ENCODE peak calls at places on chromosomes 11 and 22, in ten cellular contexts. G, N, U, A, I, S, X, L, E and J are unnamed samples.

GRCh38 chr11:75955443-75955842 is 140.4 kb downstream of the UVRAG start:
- DNase-seq in I (no peak), L (no peak), N (no peak), E (no peak), S (no peak), X (no peak), A (no peak), G (no peak), U (no peak), J (no peak)

GRCh38 chr11:208177-208916 is 839 bp downstream of the RIC8A start:
- DNase-seq in U (peak; percentile 72), I (no peak), L (peak; percentile 64), E (peak; percentile 28), G (peak; percentile 1), N (peak; percentile 36), S (peak; percentile 94), X (peak; percentile 87), A (no peak), J (peak; percentile 91)

GRCh38 chr11:19625438-19625837 is 87.2 kb upstream of the NAV2 start:
- DNase-seq in N (no peak), I (no peak), L (no peak), A (no peak), U (no peak), E (no peak), S (no peak), G (no peak), X (no peak), J (no peak)

GRCh38 chr22:39232246-39232645 is 12.5 kb downstream of the PDGFB start:
- DNase-seq in X (no peak), N (no peak), S (no peak), L (no peak), A (no peak), G (no peak), U (no peak), I (no peak), E (no peak), J (no peak)

GRCh38 chr11:75365711-75366181 is 14.3 kb upstream of the ARRB1 start:
- DNase-seq in X (no peak), L (no peak), N (no peak), U (no peak), G (no peak), E (no peak), I (peak; percentile 62), A (no peak), S (no peak), J (no peak)

GRCh38 chr11:102802341-102802740 is 4.4 kb upstream of the MMP1 start:
- DNase-seq in I (peak; percentile 72), E (no peak), L (peak; percentile 74), X (no peak), G (no peak), N (no peak), S (no peak), U (no peak), A (no peak), J (no peak)

GRCh38 chr11:58629857-58630256 is 7.4 kb downstream of the CNTF start:
- DNase-seq in L (peak; percentile 34), A (no peak), U (no peak), E (no peak), I (no peak), S (no peak), G (peak; percentile 30), N (peak; percentile 8), X (no peak), J (no peak)

GRCh38 chr11:46948378-46949131 is 12.0 kb downstream of the CSTPP1 start:
- DNase-seq in G (no peak), S (no peak), E (no peak), A (no peak), U (no peak), L (peak; percentile 24), X (no peak), N (no peak), I (peak; percentile 58), J (no peak)

GRCh38 chr11:106178361-106178760 is 100.9 kb downstream of the AASDHPPT start:
- DNase-seq in N (no peak), U (no peak), X (no peak), G (no peak), I (no peak), A (no peak), E (no peak), S (no peak), L (no peak), J (no peak)

GRCh38 chr22:19143212-19143611 is 1.2 kb downstream of the ESS2 start:
- DNase-seq in I (no peak), X (no peak), S (no peak), L (no peak), N (no peak), G (no peak), E (no peak), A (no peak), U (no peak), J (no peak)

GRCh38 chr11:43644626-43645299 is 35.8 kb upstream of the HSD17B12 start:
- DNase-seq in E (no peak), S (no peak), L (no peak), G (no peak), N (no peak), X (no peak), I (no peak), A (no peak), U (no peak), J (no peak)

GRCh38 chr22:19641254-19641982 is 72.9 kb upstream of the SEPTIN5 start:
- DNase-seq in L (no peak), U (no peak), S (no peak), E (no peak), I (no peak), X (no peak), A (no peak), N (no peak), G (no peak), J (no peak)

GRCh38 chr22:42805016-42805997 is 51.8 kb downstream of the ARFGAP3 start:
- DNase-seq in I (no peak), E (no peak), U (no peak), A (no peak), S (peak; percentile 77), L (no peak), X (peak; percentile 79), N (peak; percentile 54), G (peak; percentile 46), J (peak; percentile 82)

GRCh38 chr11:102147632-102148031 is 37.4 kb downstream of the YAP1 start:
- DNase-seq in L (no peak), E (no peak), N (no peak), G (no peak), U (no peak), A (no peak), I (no peak), S (no peak), X (no peak), J (no peak)

GRCh38 chr11:287821-288327 is 1.1 kb upstream of the PGGHG start:
- DNase-seq in N (no peak), S (peak; percentile 55), A (no peak), G (no peak), L (no peak), X (peak; percentile 28), U (no peak), E (no peak), I (no peak), J (no peak)

GRCh38 chr11:62752177-62752785 is 1.7 kb downstream of the ZBTB3 start:
- DNase-seq in X (no peak), E (no peak), N (no peak), L (no peak), S (no peak), A (no peak), I (no peak), U (no peak), G (no peak), J (no peak)

GRCh38 chr11:129536338-129536737 is 160.7 kb downstream of the BARX2 start:
- DNase-seq in N (no peak), U (no peak), I (no peak), E (no peak), S (no peak), L (no peak), X (no peak), G (no peak), A (no peak), J (no peak)

GRCh38 chr11:45043755-45044475 is 93.2 kb upstream of the TP53I11 start:
- DNase-seq in X (no peak), L (no peak), E (no peak), N (no peak), I (no peak), S (no peak), U (no peak), G (no peak), A (no peak), J (no peak)

GRCh38 chr11:128717581-128717980 is 23.7 kb downstream of the FLI1 start:
- DNase-seq in N (no peak), G (no peak), S (no peak), E (no peak), I (no peak), U (no peak), A (no peak), X (no peak), L (no peak), J (no peak)

GRCh38 chr22:30195245-30196140 is 51.1 kb downstream of the LIF start:
- DNase-seq in N (no peak), U (no peak), S (no peak), L (no peak), X (no peak), G (no peak), E (no peak), A (no peak), I (no peak), J (no peak)

GRCh38 chr11:44005956-44006355 is 41.8 kb upstream of the ACCSL start:
- DNase-seq in I (no peak), G (no peak), U (no peak), A (no peak), X (no peak), E (no peak), S (no peak), N (no peak), L (no peak), J (no peak)

GRCh38 chr22:17598318-17598717 is 30.2 kb downstream of the ATP6V1E1 start:
- DNase-seq in N (no peak), U (no peak), L (no peak), I (no peak), E (no peak), S (no peak), A (no peak), G (no peak), X (no peak), J (no peak)

GRCh38 chr11:7278314-7278917 is 26.7 kb downstream of the SYT9 start:
- DNase-seq in X (no peak), I (peak; percentile 12), E (no peak), U (no peak), G (peak; percentile 8), L (no peak), A (no peak), N (no peak), S (no peak), J (no peak)

GRCh38 chr22:37488337-37489135 is 2.4 kb upstream of the MFNG start:
- DNase-seq in A (no peak), E (no peak), L (no peak), N (no peak), X (no peak), G (no peak), S (no peak), I (no peak), U (no peak), J (no peak)

GRCh38 chr11:61639816-61640443 is 40.3 kb upstream of the DAGLA start:
- DNase-seq in X (no peak), A (no peak), L (no peak), I (no peak), E (no peak), U (no peak), G (no peak), S (no peak), N (no peak), J (no peak)

GRCh38 chr11:133966924-133967598 is 10.3 kb upstream of the IGSF9B start:
- DNase-seq in A (no peak), X (no peak), I (no peak), G (no peak), L (no peak), U (peak; percentile 66), S (peak; percentile 87), E (no peak), N (no peak), J (peak; percentile 86)

GRCh38 chr22:46985507-46985882 is 223.0 kb downstream of the TBC1D22A start:
- DNase-seq in N (no peak), G (no peak), S (no peak), L (no peak), X (no peak), E (no peak), I (no peak), U (no peak), A (no peak), J (no peak)

GRCh38 chr11:75422248-75423231 is 10.5 kb downstream of the KLHL35 start:
- DNase-seq in I (no peak), S (no peak), X (peak; percentile 75), L (no peak), G (peak; percentile 96), N (peak; percentile 68), U (no peak), E (no peak), A (no peak), J (no peak)